ENCODE peak calls at places on chromosomes 3 and 15, in seven cellular contexts. K is coronary artery, T is lower lobe of right lung, M is fibroblast of mammary gland, X is spleen, Z is astrocyte of the spinal cord, P is AG04450. W is an unnamed sample.

GRCh38 chr3:54863366-54863765 is 64.5 kb downstream of the LRTM1 start:
- DNase-seq in K (no peak), T (no peak), M (peak; percentile 51), X (no peak), Z (peak; percentile 24), P (no peak), W (no peak)

GRCh38 chr3:16866447-16867025 is 18.2 kb upstream of the PLCL2 start:
- DNase-seq in K (no peak), T (no peak), M (peak; percentile 72), X (no peak), Z (peak; percentile 63), P (no peak), W (no peak)

GRCh38 chr15:67134577-67135492 is 69.4 kb downstream of the SMAD3 start:
- DNase-seq in K (no peak), T (no peak), M (no peak), X (no peak), Z (no peak), P (no peak), W (no peak)

GRCh38 chr3:121757812-121758545 is 8.4 kb upstream of the GOLGB1 start:
- DNase-seq in K (no peak), T (no peak), M (no peak), X (no peak), Z (no peak), P (no peak), W (no peak)

GRCh38 chr3:45212095-45212468 is 14.0 kb downstream of the TMEM158 start:
- DNase-seq in K (no peak), T (no peak), M (no peak), X (no peak), Z (no peak), P (no peak), W (no peak)

GRCh38 chr3:58471025-58471887 is 20.6 kb upstream of the KCTD6 start:
- DNase-seq in K (no peak), T (no peak), M (peak; percentile 86), X (no peak), Z (peak; percentile 96), P (peak; percentile 33), W (peak; percentile 97)

GRCh38 chr3:72033709-72034428 is 248.9 kb upstream of the PROK2 start:
- DNase-seq in K (no peak), T (no peak), M (no peak), X (no peak), Z (no peak), P (no peak), W (no peak)

GRCh38 chr3:175274474-175275218 is 415.5 kb downstream of the NAALADL2 start:
- DNase-seq in K (no peak), T (no peak), M (no peak), X (no peak), Z (no peak), P (no peak), W (no peak)

GRCh38 chr3:128033102-128033501 is 19.1 kb upstream of the SEC61A1 start:
- DNase-seq in K (no peak), T (no peak), M (no peak), X (no peak), Z (no peak), P (no peak), W (no peak)

GRCh38 chr3:37029516-37030163 is 36.3 kb downstream of the MLH1 start:
- DNase-seq in K (no peak), T (no peak), M (peak; percentile 18), X (no peak), Z (no peak), P (no peak), W (no peak)

GRCh38 chr3:190338717-190339116 is 16.5 kb upstream of the CLDN1 start:
- DNase-seq in K (no peak), T (no peak), M (peak; percentile 41), X (no peak), Z (no peak), P (no peak), W (no peak)

GRCh38 chr3:114973576-114973975 is 173.5 kb downstream of the ZBTB20 start:
- DNase-seq in K (no peak), T (no peak), M (no peak), X (no peak), Z (no peak), P (no peak), W (no peak)

GRCh38 chr15:77569647-77570186 is 63.0 kb downstream of the LINGO1 start:
- DNase-seq in K (no peak), T (no peak), M (peak; percentile 12), X (no peak), Z (no peak), P (no peak), W (no peak)

GRCh38 chr15:40754574-40754882 is 526 bp downstream of the RMDN3 start:
- DNase-seq in K (no peak), T (no peak), M (peak; percentile 14), X (peak; percentile 89), Z (no peak), P (no peak), W (no peak)

GRCh38 chr3:136694321-136694720 is 57.9 kb downstream of the STAG1 start:
- DNase-seq in K (no peak), T (no peak), M (no peak), X (no peak), Z (no peak), P (no peak), W (no peak)

GRCh38 chr3:64166584-64167155 is 58.6 kb downstream of the PRICKLE2 start:
- DNase-seq in K (no peak), T (no peak), M (no peak), X (no peak), Z (no peak), P (no peak), W (peak; percentile 53)

GRCh38 chr15:50358805-50359204 is 3.8 kb upstream of the GABPB1 start:
- DNase-seq in K (no peak), T (no peak), M (peak; percentile 75), X (no peak), Z (peak; percentile 33), P (no peak), W (no peak)

GRCh38 chr3:10419637-10420232 is 85.7 kb downstream of the ATP2B2 start:
- DNase-seq in K (no peak), T (no peak), M (no peak), X (peak; percentile 89), Z (no peak), P (no peak), W (no peak)

GRCh38 chr3:52055537-52056351 is 627 bp downstream of the DUSP7 start:
- DNase-seq in K (no peak), T (peak; percentile 74), M (peak; percentile 53), X (peak; percentile 93), Z (peak; percentile 42), P (no peak), W (no peak)

GRCh38 chr3:61702453-61702852 is 141.1 kb downstream of the PTPRG start:
- DNase-seq in K (no peak), T (no peak), M (no peak), X (no peak), Z (no peak), P (no peak), W (no peak)

GRCh38 chr3:5011555-5012256 is 32.5 kb downstream of the BHLHE40 start:
- DNase-seq in K (no peak), T (peak; percentile 63), M (no peak), X (peak; percentile 92), Z (no peak), P (no peak), W (no peak)

GRCh38 chr3:52405601-52406115 is 39.2 kb downstream of the SEMA3G start:
- DNase-seq in K (no peak), T (no peak), M (no peak), X (peak; percentile 51), Z (no peak), P (no peak), W (no peak)

DNA sequence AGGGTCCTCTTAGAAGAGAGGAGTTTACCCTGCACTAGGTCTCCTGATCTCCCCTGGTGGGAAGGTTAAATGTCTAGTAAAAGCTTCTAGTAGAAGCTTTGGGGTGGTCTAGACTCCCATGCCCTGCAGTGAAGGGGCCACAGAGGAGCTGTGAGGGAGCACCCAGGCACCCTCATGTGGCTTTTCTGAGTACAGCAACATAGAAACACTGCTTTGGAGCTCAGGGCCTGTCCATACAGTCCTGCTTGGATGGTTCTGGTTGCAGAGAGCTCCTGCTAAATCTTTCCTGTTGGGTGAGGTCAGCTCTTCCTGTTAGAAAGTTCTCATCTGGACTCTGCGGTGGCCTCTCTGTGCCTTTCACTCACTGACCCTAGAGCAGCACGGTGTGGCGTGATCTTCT is 47.8 kb downstream of the GPD1L start:
- DNase-seq in K (no peak), T (no peak), M (no peak), X (no peak), Z (no peak), P (no peak), W (no peak)
- TF ChIP-seq CTCF in K (no peak), T (no peak), M (peak; percentile 26), X (no peak), Z (peak; percentile 42), P (peak; percentile 45), W (peak; percentile 41)

DNA sequence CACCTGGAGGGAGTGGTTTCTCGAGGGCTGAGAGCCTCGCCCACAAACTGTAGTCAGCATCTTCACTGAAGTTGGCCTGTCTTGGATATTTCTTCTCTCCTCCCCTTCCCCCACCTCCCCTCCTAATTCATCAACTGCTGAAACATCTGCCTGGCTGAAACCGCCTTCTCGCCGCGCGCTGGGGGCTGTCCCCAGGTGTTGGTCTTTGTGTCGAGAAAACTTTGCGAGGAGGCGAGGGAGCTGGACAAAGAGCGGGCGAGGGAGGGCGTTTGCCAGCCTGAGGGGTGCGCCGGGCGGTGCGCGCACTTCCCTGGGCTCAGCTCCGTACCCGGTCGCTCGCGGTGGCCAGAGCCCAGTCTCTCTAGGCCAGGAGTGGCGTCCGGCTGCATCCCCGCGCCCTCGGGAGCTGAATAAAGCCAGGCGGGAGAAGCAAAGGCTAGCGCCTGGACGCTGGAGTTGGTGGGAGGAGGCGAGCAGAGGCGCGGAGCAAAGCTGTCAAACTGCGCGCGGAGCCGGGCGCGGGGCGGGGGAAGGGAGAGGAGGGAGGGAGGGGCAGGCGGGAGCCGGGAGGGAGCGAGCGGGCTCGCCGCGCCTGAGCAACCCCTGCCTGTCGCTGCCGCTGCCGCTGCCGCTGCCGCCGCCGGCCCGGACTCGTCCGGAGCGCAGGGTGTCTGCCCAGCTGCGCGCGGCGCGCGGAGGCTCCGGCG is at the start of gene ST8SIA2:
- DNase-seq in K (no peak), T (no peak), M (peak; percentile 3), X (no peak), Z (peak; percentile 54), P (no peak), W (no peak)
- H3K4me3 ChIP-seq in K (peak within 1 kb of the TSS; percentile 37), T (peak within 1 kb of the TSS; percentile 2), M (no peak within 1 kb of the TSS), X (no peak within 1 kb of the TSS), Z (peak within 1 kb of the TSS; percentile 61), P (peak within 1 kb of the TSS; percentile 32), W (peak within 1 kb of the TSS; percentile 64)

DNA sequence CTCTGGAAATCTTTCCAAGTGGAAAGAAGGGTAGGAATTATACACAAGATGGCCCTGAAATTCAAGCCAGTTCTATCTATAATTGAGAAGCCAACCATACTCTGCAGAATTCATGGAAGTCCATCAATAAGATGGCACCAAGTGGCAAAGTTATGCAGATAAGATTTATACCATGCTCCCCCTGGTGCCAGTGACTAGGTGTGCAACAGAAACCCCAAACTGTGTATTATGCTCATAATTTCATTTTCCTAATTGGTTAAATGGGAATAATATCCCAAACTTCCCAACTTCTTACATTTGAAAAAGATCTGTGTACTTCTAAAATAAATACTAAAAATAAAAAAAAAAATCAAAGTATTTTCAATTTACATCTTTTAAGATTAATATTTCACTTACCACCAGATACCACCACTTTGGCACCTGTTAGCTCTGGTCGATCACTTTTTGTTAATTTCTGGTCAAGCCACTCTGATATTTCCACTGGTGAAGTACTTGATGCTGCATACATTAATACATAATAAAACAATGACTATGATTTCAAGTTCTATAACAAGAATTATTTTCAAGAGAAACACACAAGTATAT is 25.9 kb downstream of the ETFA start:
- DNase-seq in K (no peak), T (no peak), M (peak; percentile 18), X (no peak), Z (no peak), P (no peak), W (no peak)
- TF ChIP-seq CTCF in K (no peak), T (no peak), M (peak; percentile 60), X (no peak), Z (peak; percentile 55), P (peak; percentile 63), W (peak; percentile 59)

GRCh38 chr3:140467104-140467577 is 210.7 kb upstream of the TRIM42 start:
- DNase-seq in K (no peak), T (no peak), M (peak; percentile 65), X (no peak), Z (peak; percentile 14), P (no peak), W (no peak)
- H3K4me3 ChIP-seq in K (no peak overlapping the region), T (no peak overlapping the region), M (no peak overlapping the region), X (no peak overlapping the region), Z (no peak overlapping the region), P (no peak overlapping the region), W (no peak overlapping the region)

W was measured in astrocyte of the cerebellum.